ENCODE peak calls at places on chromosomes 5 and 9, in eight cellular contexts. M is astrocyte of the spinal cord, L is AG04450, I is type B pancreatic cell, V is brain microvascular endothelial cell, F is neural crest cell, E is mammary epithelial cell, U is WERI-Rb-1. G is an unnamed sample.

GRCh38 chr9:21836437-21837161 is 34.2 kb downstream of the MTAP start:
- DNase-seq in L (peak; percentile 95), V (peak; percentile 99), F (no peak), E (peak; percentile 99), U (no peak), I (no peak), M (peak; percentile 100), G (peak; percentile 30)

GRCh38 chr5:157100140-157100679 is 8.6 kb downstream of the HAVCR2 start:
- DNase-seq in E (no peak), F (no peak), L (no peak), U (no peak), M (peak; percentile 3), I (no peak), V (peak; percentile 4), G (no peak)

GRCh38 chr5:136028782-136029742 is at the start of gene TGFBI:
- DNase-seq in V (no peak), F (peak; percentile 28), U (peak; percentile 42), L (peak; percentile 30), M (peak; percentile 75), I (no peak), E (peak; percentile 68), G (peak; percentile 63)

GRCh38 chr9:134611046-134611445 is 30.6 kb upstream of the COL5A1 start:
- DNase-seq in L (no peak), M (no peak), I (no peak), E (peak; percentile 35), U (no peak), F (no peak), V (no peak), G (no peak)

GRCh38 chr9:72132052-72132451 is 17.2 kb upstream of the GDA start:
- DNase-seq in L (no peak), I (no peak), U (no peak), F (no peak), V (no peak), E (peak; percentile 71), M (no peak), G (peak; percentile 55)

GRCh38 chr9:92328225-92328624 is 2.5 kb downstream of the CENPP start:
- DNase-seq in E (peak; percentile 31), U (peak; percentile 14), F (no peak), L (peak; percentile 41), I (no peak), M (peak; percentile 68), V (peak; percentile 53), G (peak; percentile 68)

GRCh38 chr5:173833200-173833599 is 54.9 kb upstream of the CPEB4 start:
- DNase-seq in L (no peak), I (no peak), V (no peak), E (no peak), F (no peak), U (no peak), M (no peak), G (no peak)

GRCh38 chr9:137178201-137178938 is 6.5 kb upstream of the TMEM210 start:
- DNase-seq in I (no peak), L (no peak), E (no peak), U (no peak), M (no peak), V (no peak), F (no peak), G (no peak)

GRCh38 chr5:111755942-111756353 is 1.0 kb downstream of the NREP start:
- DNase-seq in L (no peak), F (no peak), U (no peak), I (no peak), M (peak; percentile 79), V (no peak), E (no peak), G (peak; percentile 12)

GRCh38 chr9:33737811-33738606 is 57.4 kb upstream of the PRSS3 start:
- DNase-seq in U (peak; percentile 72), M (peak; percentile 55), E (peak; percentile 60), F (peak; percentile 35), I (no peak), V (peak; percentile 59), L (peak; percentile 29), G (peak; percentile 60)

GRCh38 chr5:82167372-82167771 is 110.8 kb downstream of the RPS23 start:
- DNase-seq in M (no peak), U (no peak), E (no peak), V (no peak), F (no peak), L (no peak), I (no peak), G (no peak)

GRCh38 chr9:107633375-107633774 is 143.8 kb upstream of the KLF4 start:
- DNase-seq in M (no peak), F (no peak), I (no peak), L (no peak), V (no peak), E (no peak), U (no peak), G (no peak)

DNA sequence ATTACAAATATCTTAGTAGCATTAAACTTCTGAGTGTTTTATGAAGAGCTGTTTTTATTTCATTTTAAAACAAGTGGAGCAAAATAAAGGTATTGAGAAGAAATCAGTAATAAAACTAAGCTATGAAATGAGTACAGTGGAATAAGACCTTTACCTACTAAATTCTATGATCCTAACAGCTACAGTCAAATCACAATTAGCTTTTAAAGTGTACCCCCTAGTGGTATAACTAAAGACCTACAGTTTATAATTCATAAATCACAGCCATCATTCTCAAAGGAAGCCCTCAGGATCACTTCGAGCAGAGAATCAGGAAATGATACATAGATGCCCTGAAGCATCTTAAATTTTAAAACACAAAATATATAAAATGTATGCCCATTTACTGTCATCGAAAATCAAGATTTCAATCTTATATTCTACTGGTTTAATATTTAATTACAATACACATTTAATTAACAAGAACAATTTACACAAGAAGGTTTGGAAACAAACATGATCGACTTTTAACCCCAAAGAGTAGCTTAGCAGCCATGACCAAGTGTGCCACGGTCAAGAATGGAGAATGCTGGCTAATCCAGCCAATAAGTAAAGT is 12.3 kb downstream of the CCNH start:
- DNase-seq in V (no peak), M (peak; percentile 53), L (no peak), F (no peak), E (peak; percentile 27), I (no peak), U (no peak), G (peak; percentile 69)
- TF ChIP-seq CTCF in V (peak; percentile 38), M (peak; percentile 51), L (peak; percentile 66), F (peak; percentile 80), E (peak; percentile 66), I (peak; percentile 82), U (peak; percentile 21), G (peak; percentile 66)

DNA sequence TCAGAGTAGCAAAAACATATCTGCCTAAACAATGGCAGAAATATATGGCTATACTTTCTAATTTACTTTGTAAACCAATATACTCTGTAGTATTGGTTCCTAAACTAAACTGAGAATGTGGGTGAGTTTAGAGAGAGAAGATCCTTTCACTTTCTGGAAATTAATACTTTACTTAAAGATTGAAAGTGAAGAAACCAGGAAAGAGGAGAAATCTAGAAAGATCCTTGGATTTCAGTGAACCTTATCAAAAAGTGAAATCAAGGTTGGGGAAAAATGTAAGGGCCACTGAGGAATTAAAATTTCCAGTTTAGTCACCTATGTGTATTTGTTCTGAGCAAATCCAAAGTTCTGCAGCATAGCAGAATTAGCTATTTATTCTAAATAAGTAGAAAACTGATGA is 5.9 kb downstream of the SLC38A9 start:
- DNase-seq in U (no peak), E (no peak), F (no peak), I (no peak), V (no peak), L (no peak), M (no peak), G (no peak)
- TF ChIP-seq CTCF in U (no peak), E (no peak), F (no peak), I (no peak), V (no peak), L (no peak), M (no peak), G (no peak)

GRCh38 chr5:16679863-16680262 is 63.1 kb upstream of the RETREG1 start:
- DNase-seq in F (no peak), I (no peak), M (no peak), E (no peak), L (no peak), U (peak; percentile 61), V (no peak), G (peak; percentile 31)
- TF ChIP-seq CTCF in F (no peak), I (no peak), M (peak; percentile 19), E (no peak), L (no peak), U (peak; percentile 76), V (peak; percentile 40), G (peak; percentile 47)

DNA sequence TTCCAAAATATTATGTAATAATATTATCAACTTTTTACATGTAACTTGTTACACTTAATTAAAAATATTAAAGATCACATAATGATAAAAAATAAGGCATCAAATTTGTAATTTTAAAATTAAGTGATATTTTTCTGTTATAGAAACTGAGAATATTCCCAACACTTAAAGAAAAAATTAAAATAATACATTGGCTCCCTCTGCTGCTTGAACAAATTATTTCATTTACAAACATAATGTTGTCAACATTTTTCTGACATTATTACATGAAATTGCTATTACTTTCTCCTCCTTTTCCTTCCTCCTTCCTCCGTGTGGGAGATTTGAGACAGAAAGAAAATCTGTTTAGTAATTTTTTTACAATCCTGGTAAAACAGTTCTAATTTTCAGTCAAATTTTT is 42.3 kb downstream of the RNF180 start:
- DNase-seq in E (peak; percentile 11), V (no peak), L (no peak), M (peak; percentile 42), U (no peak), I (no peak), F (no peak), G (peak; percentile 30)
- TF ChIP-seq CTCF in E (no peak), V (no peak), L (peak; percentile 23), M (no peak), U (no peak), I (peak; percentile 65), F (peak; percentile 65), G (peak; percentile 34)

GRCh38 chr5:142210011-142210410 is 101.4 kb downstream of the NDFIP1 start:
- DNase-seq in L (no peak), I (no peak), M (no peak), U (no peak), E (no peak), V (no peak), F (no peak), G (no peak)

GRCh38 chr5:142204219-142204618 is 95.6 kb downstream of the NDFIP1 start:
- DNase-seq in F (no peak), M (peak; percentile 68), E (no peak), L (no peak), V (no peak), U (no peak), I (no peak), G (no peak)

GRCh38 chr5:142208777-142209312 is 100.3 kb downstream of the NDFIP1 start:
- DNase-seq in L (no peak), M (no peak), E (no peak), U (no peak), F (no peak), I (no peak), V (no peak), G (no peak)

GRCh38 chr5:142211013-142211412 is 102.4 kb downstream of the NDFIP1 start:
- DNase-seq in I (no peak), M (no peak), U (no peak), L (no peak), E (no peak), V (no peak), F (no peak), G (no peak)

GRCh38 chr5:142206801-142207200 is 98.2 kb downstream of the NDFIP1 start:
- DNase-seq in M (no peak), V (no peak), F (no peak), I (no peak), U (no peak), L (no peak), E (no peak), G (peak; percentile 60)
- TF ChIP-seq CTCF in M (peak; percentile 10), V (peak; percentile 27), F (no peak), I (no peak), U (no peak), L (no peak), E (peak; percentile 32), G (peak; percentile 43)

G was measured in A673.